ENCODE peak calls at places on chromosomes 6 and 20, in five cellular contexts. S, W, F, T and K are unnamed samples.

GRCh38 chr6:34679552-34680255 is 16.9 kb downstream of the ILRUN start:
- DNase-seq in S (no peak), W (no peak), F (no peak), T (no peak), K (no peak)

GRCh38 chr6:4928426-4928825 is 75.4 kb downstream of the RPP40 start:
- DNase-seq in S (no peak), W (peak; percentile 75), F (no peak), T (no peak), K (no peak)

GRCh38 chr6:122184260-122184934 is 215.1 kb upstream of the HSF2 start:
- DNase-seq in S (no peak), W (peak; percentile 32), F (peak; percentile 27), T (peak; percentile 2), K (no peak)

GRCh38 chr6:75135447-75135846 is 70.4 kb downstream of the COL12A1 start:
- DNase-seq in S (no peak), W (peak; percentile 21), F (no peak), T (no peak), K (no peak)

GRCh38 chr6:72855471-72855870 is 233.6 kb downstream of the KCNQ5 start:
- DNase-seq in S (no peak), W (peak; percentile 27), F (no peak), T (no peak), K (no peak)

GRCh38 chr6:31651602-31652191 is 764 bp downstream of the BAG6 start:
- DNase-seq in S (no peak), W (peak; percentile 87), F (peak; percentile 71), T (peak; percentile 58), K (peak; percentile 78)

GRCh38 chr6:150894935-150895686 is 29.6 kb downstream of the MTHFD1L start:
- DNase-seq in S (no peak), W (no peak), F (peak; percentile 75), T (no peak), K (peak; percentile 41)

GRCh38 chr20:51695574-51696303 is 72.5 kb downstream of the ATP9A start:
- DNase-seq in S (no peak), W (peak; percentile 82), F (peak; percentile 79), T (peak; percentile 22), K (peak; percentile 69)

GRCh38 chr6:130611366-130611765 is 215.8 kb upstream of the SMLR1 start:
- DNase-seq in S (no peak), W (no peak), F (no peak), T (no peak), K (no peak)

GRCh38 chr6:109060585-109060984 is 34.1 kb downstream of the SESN1 start:
- DNase-seq in S (no peak), W (no peak), F (no peak), T (no peak), K (no peak)

GRCh38 chr6:109058620-109059019 is 36.0 kb downstream of the SESN1 start:
- DNase-seq in S (no peak), W (no peak), F (no peak), T (no peak), K (no peak)

GRCh38 chr6:109059148-109059547 is 35.5 kb downstream of the SESN1 start:
- DNase-seq in S (no peak), W (no peak), F (peak; percentile 80), T (no peak), K (no peak)

GRCh38 chr6:109062216-109062615 is 32.4 kb downstream of the SESN1 start:
- DNase-seq in S (no peak), W (no peak), F (no peak), T (no peak), K (no peak)

GRCh38 chr6:109059591-109060021 is 35.0 kb downstream of the SESN1 start:
- DNase-seq in S (no peak), W (no peak), F (peak; percentile 71), T (no peak), K (no peak)
- TF ChIP-seq CTCF in S (no peak), W (peak; percentile 68), F (no peak), T (peak; percentile 28), K (peak; percentile 36)

DNA sequence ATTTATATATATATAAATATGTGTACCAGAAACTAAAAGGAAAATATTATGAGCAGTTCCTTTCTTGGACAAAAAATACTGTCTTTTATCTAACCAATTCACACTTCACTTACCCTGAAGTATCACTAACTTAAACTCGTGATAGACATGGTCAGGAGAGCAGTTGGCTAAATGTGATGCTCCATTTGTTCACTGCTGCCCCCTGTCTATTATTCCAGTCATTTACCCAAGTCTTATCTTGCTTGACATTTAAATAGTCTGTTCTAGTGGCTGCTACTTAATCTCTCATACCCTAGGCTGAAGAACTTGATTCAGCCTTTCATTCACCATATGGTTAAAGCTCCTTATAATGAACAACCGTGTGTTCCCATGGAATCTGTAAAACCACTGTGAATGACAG is 789.6 kb upstream of the EYS start:
- DNase-seq in S (no peak), W (no peak), F (peak; percentile 1), T (no peak), K (no peak)
- TF ChIP-seq CTCF in S (peak; percentile 11), W (peak; percentile 18), F (no peak), T (no peak), K (no peak)

DNA sequence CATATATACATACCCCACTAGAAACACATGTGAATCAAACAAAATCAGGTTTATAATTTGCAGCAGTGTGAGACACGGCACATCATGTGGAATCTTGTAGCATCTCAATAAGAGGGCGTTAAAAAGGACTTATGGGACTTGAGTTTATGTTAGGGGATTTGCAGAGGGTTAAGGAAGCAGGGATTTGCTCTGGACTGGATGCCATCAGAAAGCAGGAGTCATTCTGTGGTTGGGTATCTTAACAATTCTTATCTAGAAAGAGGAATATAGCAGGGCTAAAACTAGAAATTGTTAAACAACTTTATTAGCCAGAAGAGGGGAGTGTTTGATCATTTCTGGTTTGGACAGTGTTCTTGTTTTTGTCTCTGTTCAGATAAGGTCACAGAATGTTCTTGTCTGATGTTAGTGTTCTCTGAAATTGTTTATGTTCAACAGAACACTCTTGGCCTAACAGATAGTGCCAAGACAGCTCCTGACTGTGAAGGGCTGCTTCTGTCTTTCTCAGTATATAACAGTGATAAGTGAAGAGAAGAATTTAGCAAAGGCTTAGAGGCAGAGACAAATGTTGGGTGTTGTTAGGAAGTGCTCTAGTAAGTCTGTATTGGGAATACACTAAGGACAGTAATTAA is 39.2 kb downstream of the LIN28B start:
- DNase-seq in S (no peak), W (peak; percentile 6), F (peak; percentile 42), T (no peak), K (no peak)
- TF ChIP-seq CTCF in S (peak; percentile 48), W (peak; percentile 59), F (peak; percentile 15), T (peak; percentile 16), K (no peak)

GRCh38 chr20:18676366-18676765 is 88.5 kb downstream of the DTD1 start:
- DNase-seq in S (no peak), W (no peak), F (no peak), T (no peak), K (no peak)
- TF ChIP-seq CTCF in S (no peak), W (no peak), F (no peak), T (no peak), K (no peak)

GRCh38 chr6:134948142-134948541 is 1.8 kb downstream of the ALDH8A1 start:
- DNase-seq in S (no peak), W (no peak), F (no peak), T (no peak), K (no peak)

GRCh38 chr6:134948708-134949107 is 1.2 kb downstream of the ALDH8A1 start:
- DNase-seq in S (no peak), W (no peak), F (no peak), T (no peak), K (no peak)

GRCh38 chr6:134951494-134952263 is 1.8 kb upstream of the ALDH8A1 start:
- DNase-seq in S (no peak), W (no peak), F (no peak), T (no peak), K (no peak)

GRCh38 chr6:134949927-134950326 is at the start of gene ALDH8A1:
- DNase-seq in S (no peak), W (no peak), F (no peak), T (no peak), K (no peak)

GRCh38 chr6:134950482-134950881 is 581 bp upstream of the ALDH8A1 start:
- DNase-seq in S (no peak), W (no peak), F (no peak), T (no peak), K (no peak)
- TF ChIP-seq CTCF in S (no peak), W (no peak), F (no peak), T (no peak), K (no peak)

DNA sequence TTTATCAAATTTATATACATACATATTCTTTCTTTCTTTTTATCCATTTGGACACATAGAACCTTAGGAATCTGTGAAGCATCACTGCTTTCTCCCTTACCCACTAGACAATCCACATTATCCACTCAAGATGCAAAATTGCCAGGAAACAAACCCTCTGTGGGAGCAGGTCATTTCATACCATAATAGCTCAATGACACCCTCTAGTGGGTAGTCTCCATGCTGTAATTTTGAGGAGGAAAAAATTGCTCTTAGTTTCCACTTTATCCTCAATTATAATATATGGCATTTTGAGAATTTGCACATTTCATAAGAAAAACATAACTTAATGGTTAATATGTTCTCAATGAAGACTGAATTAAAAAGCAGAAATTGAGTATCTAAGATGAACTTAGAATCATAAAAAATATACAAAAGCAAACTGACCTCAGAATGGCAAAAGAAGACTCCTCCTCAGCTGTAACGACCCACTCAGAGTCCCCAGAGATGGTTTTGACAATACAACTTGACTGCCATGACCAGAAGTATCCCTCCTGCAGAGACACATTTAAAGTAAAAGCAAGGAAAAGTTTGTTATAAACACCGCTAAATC is 164.1 kb downstream of the FRK start:
- DNase-seq in S (no peak), W (peak; percentile 31), F (peak; percentile 52), T (peak; percentile 8), K (peak; percentile 38)
- TF ChIP-seq CTCF in S (peak; percentile 79), W (peak; percentile 86), F (peak; percentile 70), T (peak; percentile 69), K (peak; percentile 62)

DNA sequence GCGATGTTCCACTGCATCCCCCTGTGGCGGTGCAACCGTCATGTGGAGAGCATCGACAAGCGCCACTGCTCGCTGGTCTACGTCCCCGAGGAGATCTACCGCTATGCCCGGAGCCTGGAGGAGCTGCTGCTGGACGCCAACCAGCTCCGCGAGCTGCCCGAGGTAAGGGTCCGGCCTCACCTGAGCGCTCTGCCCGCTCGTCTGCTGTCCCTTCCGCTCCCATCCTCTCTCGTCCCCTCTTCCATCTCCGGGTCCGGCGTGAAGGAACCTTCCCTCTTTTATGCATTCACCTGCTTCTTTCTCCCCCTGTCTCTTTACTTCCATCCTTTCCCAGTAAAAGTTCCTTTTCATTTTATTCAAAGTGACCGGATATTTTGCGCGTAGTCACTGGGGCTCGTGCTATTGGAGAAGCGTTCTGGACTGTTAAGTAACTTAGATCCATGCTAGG is 473 bp downstream of the LRRC1 start:
- DNase-seq in S (no peak), W (no peak), F (peak; percentile 38), T (no peak), K (no peak)
- TF ChIP-seq CTCF in S (no peak), W (no peak), F (no peak), T (no peak), K (no peak)